ENCODE peak calls at places on chromosome 13, in eight cellular contexts. E is heart right ventricle, Z is astrocyte of the spinal cord, I is BE2C, N is cardiac muscle cell, D is mammary epithelial cell, Y is stomach, O is A549. P is an unnamed sample.

GRCh38 chr13:32354040-32354439 is 38.7 kb downstream of the BRCA2 start:
- DNase-seq in E (no peak), Z (no peak), I (no peak), N (no peak), D (no peak), Y (no peak), O (no peak), P (no peak)

GRCh38 chr13:110109910-110110309 is 197.0 kb downstream of the COL4A1 start:
- DNase-seq in E (peak; percentile 74), Z (peak; percentile 91), I (no peak), N (peak; percentile 23), D (peak; percentile 81), Y (no peak), O (no peak), P (peak; percentile 61)

GRCh38 chr13:81379183-81379582 is 1038.3 kb upstream of the SPRY2 start:
- DNase-seq in E (no peak), Z (no peak), I (no peak), N (no peak), D (no peak), Y (no peak), O (no peak), P (no peak)

GRCh38 chr13:22423261-22423660 is 752.4 kb downstream of the FGF9 start:
- DNase-seq in E (no peak), Z (no peak), I (no peak), N (no peak), D (no peak), Y (no peak), O (no peak), P (no peak)

GRCh38 chr13:49023441-49023840 is 47.7 kb downstream of the FNDC3A start:
- DNase-seq in E (no peak), Z (peak; percentile 84), I (no peak), N (no peak), D (peak; percentile 67), Y (no peak), O (peak; percentile 24), P (peak; percentile 42)

GRCh38 chr13:56893843-56894242 is 246.9 kb upstream of the PRR20A start:
- DNase-seq in E (no peak), Z (no peak), I (no peak), N (no peak), D (no peak), Y (no peak), O (no peak), P (no peak)

GRCh38 chr13:68927387-68928026 is 1180.1 kb upstream of the ATXN8OS start:
- DNase-seq in E (no peak), Z (peak; percentile 44), I (peak; percentile 67), N (peak; percentile 68), D (no peak), Y (no peak), O (peak; percentile 35), P (no peak)

GRCh38 chr13:99991806-99992242 is 10.2 kb downstream of the ZIC2 start:
- DNase-seq in E (no peak), Z (peak; percentile 49), I (no peak), N (no peak), D (no peak), Y (no peak), O (no peak), P (no peak)

GRCh38 chr13:44068169-44068568 is 188.5 kb downstream of the LACC1 start:
- DNase-seq in E (no peak), Z (peak; percentile 71), I (no peak), N (no peak), D (peak; percentile 47), Y (no peak), O (no peak), P (no peak)

GRCh38 chr13:43119206-43119605 is 95.8 kb downstream of the DNAJC15 start:
- DNase-seq in E (no peak), Z (no peak), I (no peak), N (no peak), D (no peak), Y (no peak), O (no peak), P (no peak)

GRCh38 chr13:111210945-111211469 is 95.9 kb downstream of the ARHGEF7 start:
- DNase-seq in E (no peak), Z (peak; percentile 26), I (no peak), N (no peak), D (no peak), Y (no peak), O (no peak), P (no peak)

GRCh38 chr13:42571895-42572294 is 2.1 kb upstream of the TNFSF11 start:
- DNase-seq in E (no peak), Z (no peak), I (no peak), N (no peak), D (no peak), Y (no peak), O (no peak), P (no peak)

GRCh38 chr13:95355491-95355890 is 54.2 kb upstream of the ABCC4 start:
- DNase-seq in E (no peak), Z (peak; percentile 66), I (no peak), N (no peak), D (peak; percentile 25), Y (no peak), O (no peak), P (peak; percentile 24)

GRCh38 chr13:32246468-32246867 is 68.7 kb downstream of the ZAR1L start:
- DNase-seq in E (peak; percentile 72), Z (peak; percentile 74), I (peak; percentile 64), N (peak; percentile 72), D (peak; percentile 61), Y (peak; percentile 68), O (peak; percentile 69), P (no peak)

GRCh38 chr13:89279374-89279773 is 1608.2 kb downstream of the SLITRK5 start:
- DNase-seq in E (peak; percentile 19), Z (no peak), I (peak; percentile 41), N (peak; percentile 85), D (no peak), Y (no peak), O (no peak), P (no peak)

GRCh38 chr13:88586263-88586662 is 915.1 kb downstream of the SLITRK5 start:
- DNase-seq in E (no peak), Z (peak; percentile 17), I (no peak), N (no peak), D (no peak), Y (no peak), O (no peak), P (no peak)

GRCh38 chr13:108807841-108808240 is 178.4 kb downstream of the MYO16 start:
- DNase-seq in E (no peak), Z (peak; percentile 43), I (no peak), N (no peak), D (no peak), Y (no peak), O (no peak), P (no peak)

DNA sequence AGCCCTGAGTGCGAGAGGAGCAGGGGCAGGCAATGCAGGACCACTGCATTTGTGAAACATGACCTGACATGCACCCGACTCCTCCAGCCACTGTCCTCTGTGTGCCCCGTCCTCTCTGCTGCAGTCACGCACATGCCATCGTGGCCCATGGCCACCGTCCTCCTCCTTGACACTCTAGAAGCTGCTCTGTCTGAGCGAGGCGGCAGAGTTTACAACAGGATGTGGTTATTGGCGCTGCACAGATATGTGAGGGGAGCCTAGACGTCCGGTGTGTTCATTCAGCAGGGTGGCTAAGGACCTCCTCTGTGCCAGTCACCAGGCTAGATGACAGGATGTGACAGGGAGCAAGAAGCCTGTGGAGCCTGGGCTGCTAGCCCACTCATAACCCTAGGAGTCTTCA is 277.8 kb downstream of the FOXO1 start:
- DNase-seq in E (no peak), Z (no peak), I (no peak), N (no peak), D (no peak), Y (peak; percentile 39), O (no peak), P (no peak)
- H3K4me3 ChIP-seq in E (no peak overlapping the region), Z (no peak overlapping the region), I (no peak overlapping the region), N (no peak overlapping the region), D (no peak overlapping the region), Y (no peak overlapping the region), O (no peak overlapping the region), P (no peak overlapping the region)

GRCh38 chr13:26220575-26220974 is 1.5 kb downstream of the RNF6 start:
- DNase-seq in E (no peak), Z (peak; percentile 25), I (no peak), N (no peak), D (peak; percentile 68), Y (no peak), O (no peak), P (no peak)
- H3K4me3 ChIP-seq in E (peak overlapping the region; percentile 90), Z (peak overlapping the region; percentile 6), I (peak overlapping the region; percentile 92), N (peak overlapping the region; percentile 92), D (peak overlapping the region; percentile 82), Y (peak overlapping the region; percentile 76), O (peak overlapping the region; percentile 98), P (peak overlapping the region; percentile 90)

GRCh38 chr13:97109841-97110492 is 112.2 kb upstream of the MBNL2 start:
- DNase-seq in E (peak; percentile 91), Z (peak; percentile 83), I (peak; percentile 94), N (peak; percentile 87), D (peak; percentile 85), Y (peak; percentile 93), O (peak; percentile 83), P (peak; percentile 52)
- H3K4me3 ChIP-seq in E (peak overlapping the region; percentile 13), Z (no peak overlapping the region), I (peak overlapping the region; percentile 57), N (no peak overlapping the region), D (no peak overlapping the region), Y (peak overlapping the region; percentile 6), O (no peak overlapping the region), P (peak overlapping the region; percentile 25)

GRCh38 chr13:33872005-33872351 is 54.0 kb downstream of the RFC3 start:
- DNase-seq in E (no peak), Z (no peak), I (no peak), N (no peak), D (no peak), Y (no peak), O (no peak), P (no peak)
- H3K4me3 ChIP-seq in E (no peak overlapping the region), Z (no peak overlapping the region), I (no peak overlapping the region), N (no peak overlapping the region), D (no peak overlapping the region), Y (no peak overlapping the region), O (no peak overlapping the region), P (no peak overlapping the region)

GRCh38 chr13:70108276-70108845 is at the start of gene KLHL1:
- DNase-seq in E (no peak), Z (no peak), I (no peak), N (no peak), D (no peak), Y (no peak), O (no peak), P (no peak)
- H3K4me3 ChIP-seq in E (no peak within 1 kb of the TSS), Z (peak within 1 kb of the TSS; percentile 26), I (peak within 1 kb of the TSS; percentile 64), N (peak within 1 kb of the TSS; percentile 20), D (no peak within 1 kb of the TSS), Y (peak within 1 kb of the TSS; percentile 6), O (no peak within 1 kb of the TSS), P (no peak within 1 kb of the TSS)

DNA sequence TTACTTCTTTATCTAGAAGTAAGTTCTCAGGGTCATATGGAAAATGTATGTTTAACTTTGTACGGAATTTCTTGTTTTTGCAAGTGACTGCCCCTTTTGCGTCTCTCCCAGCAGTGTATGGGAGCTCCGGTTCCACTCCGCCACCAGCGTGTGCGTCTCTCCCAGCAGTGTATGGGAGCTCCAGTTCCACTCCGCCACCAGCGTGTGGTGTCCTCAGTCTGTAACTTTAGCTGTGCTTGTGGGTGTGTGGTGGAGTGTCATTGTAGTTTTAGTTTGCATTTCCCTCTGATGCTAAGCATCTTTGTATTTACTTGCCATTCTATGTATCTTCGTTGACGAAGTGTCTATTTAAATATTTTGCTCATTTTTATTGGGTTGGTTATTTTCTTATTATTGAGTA is 2.4 kb downstream of the CUL4A start:
- DNase-seq in E (no peak), Z (no peak), I (peak; percentile 60), N (no peak), D (no peak), Y (no peak), O (peak; percentile 57), P (no peak)
- H3K4me3 ChIP-seq in E (no peak overlapping the region), Z (no peak overlapping the region), I (no peak overlapping the region), N (no peak overlapping the region), D (no peak overlapping the region), Y (no peak overlapping the region), O (no peak overlapping the region), P (no peak overlapping the region)

P was measured in AG04449.